ENCODE peak calls at places on chromosomes 13 and 19, in four cellular contexts. One of them, this sample, is unnamed. For H3K4me1, the result is how much of the 10 kb centered on the place peaks cover.

GRCh38 chr19:39403331-39404312 is 3.0 kb upstream of the ZFP36 start:
- DNase-seq in HCT116: peak
- DNase-seq in hepatocyte: peak
- DNase-seq in OCI-LY7: peak
- DNase-seq in this sample: peak

GRCh38 chr19:42282036-42282762 is 13.1 kb downstream of the CIC start:
- DNase-seq in hepatocyte: peak
- DNase-seq in HCT116: no peak
- DNase-seq in OCI-LY7: peak
- DNase-seq in this sample: no peak

GRCh38 chr13:21661510-21661909 is 9.4 kb upstream of the FGF9 start:
- DNase-seq in hepatocyte: no peak
- DNase-seq in OCI-LY7: no peak
- DNase-seq in HCT116: no peak
- DNase-seq in this sample: no peak

GRCh38 chr13:26529441-26529840 is 28.0 kb upstream of the WASF3 start:
- DNase-seq in hepatocyte: peak
- DNase-seq in OCI-LY7: peak
- DNase-seq in HCT116: no peak
- DNase-seq in this sample: peak

GRCh38 chr19:48992571-48993174 is 436 bp downstream of the GYS1 start:
- DNase-seq in HCT116: no peak
- DNase-seq in OCI-LY7: peak
- DNase-seq in hepatocyte: no peak
- DNase-seq in this sample: no peak

GRCh38 chr19:10122066-10122465 is 2.4 kb upstream of the EIF3G start:
- DNase-seq in OCI-LY7: no peak
- DNase-seq in HCT116: no peak
- DNase-seq in hepatocyte: no peak
- DNase-seq in this sample: peak

GRCh38 chr19:21483589-21484170 is 21.7 kb upstream of the ZNF429 start:
- DNase-seq in hepatocyte: no peak
- DNase-seq in HCT116: no peak
- DNase-seq in OCI-LY7: peak
- DNase-seq in this sample: no peak

GRCh38 chr19:2376784-2377519 is 16.9 kb downstream of the TMPRSS9 start:
- DNase-seq in OCI-LY7: no peak
- DNase-seq in HCT116: no peak
- DNase-seq in hepatocyte: no peak
- DNase-seq in this sample: no peak

GRCh38 chr13:113862766-113863510 is 938 bp downstream of the GAS6 start:
- DNase-seq in OCI-LY7: no peak
- DNase-seq in hepatocyte: peak
- DNase-seq in HCT116: no peak
- DNase-seq in this sample: no peak

GRCh38 chr19:46944918-46945628 is 74.6 kb upstream of the NPAS1 start:
- DNase-seq in hepatocyte: peak
- DNase-seq in OCI-LY7: no peak
- DNase-seq in HCT116: no peak
- DNase-seq in this sample: no peak

DNA sequence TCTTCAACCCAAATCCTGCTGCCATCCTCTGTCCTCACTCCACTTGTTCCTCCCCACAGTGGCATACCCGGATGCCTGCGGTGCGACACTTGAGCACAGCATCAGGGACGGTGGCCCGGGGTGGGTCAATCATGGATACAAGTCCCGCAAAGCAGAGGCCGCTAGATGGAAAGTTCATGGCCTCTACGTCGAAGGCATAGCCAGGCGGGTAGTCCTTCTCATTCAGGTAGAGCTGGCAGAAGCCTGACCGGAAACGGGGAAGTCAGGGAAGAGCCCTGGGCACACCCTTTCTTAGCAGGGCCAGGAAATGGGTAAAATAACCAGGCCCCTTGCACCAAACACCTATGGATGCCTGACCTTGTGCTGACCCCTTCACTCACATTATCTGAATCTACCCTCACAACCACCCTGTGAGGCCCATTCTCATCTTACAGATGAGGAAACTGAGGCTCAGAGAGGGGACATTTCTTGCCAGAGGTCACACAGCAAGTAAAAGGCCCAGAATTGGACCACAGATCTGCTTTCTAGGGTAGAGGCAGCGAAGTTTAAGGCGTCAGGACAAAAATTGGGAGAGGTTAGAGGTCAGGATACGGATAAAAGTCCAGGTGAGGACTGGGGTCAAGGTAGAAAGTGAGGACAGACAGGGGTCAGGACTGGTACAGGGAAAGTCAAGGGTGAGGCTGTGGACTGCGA is 6.5 kb downstream of the ATP4A start:
- DNase-seq in hepatocyte: no peak
- DNase-seq in HCT116: no peak
- DNase-seq in OCI-LY7: no peak
- DNase-seq in this sample: no peak
- H3K4me3 ChIP-seq in hepatocyte: no peak
- H3K4me3 ChIP-seq in HCT116: no peak
- H3K4me3 ChIP-seq in OCI-LY7: no peak
- H3K4me3 ChIP-seq in this sample: no peak

GRCh38 chr19:27974082-27974513 is 1238.9 kb downstream of the UQCRFS1 start:
- DNase-seq in OCI-LY7: peak
- DNase-seq in HCT116: no peak
- DNase-seq in hepatocyte: peak
- DNase-seq in this sample: peak
- TF ChIP-seq EZH2phosphoT487 in OCI-LY7: no peak
- TF ChIP-seq EZH2phosphoT487 in HCT116: no peak
- TF ChIP-seq EZH2phosphoT487 in hepatocyte: no peak
- TF ChIP-seq EZH2phosphoT487 in this sample: no peak

GRCh38 chr13:74017301-74018092 is 116.7 kb downstream of the KLF12 start:
- DNase-seq in HCT116: no peak
- DNase-seq in OCI-LY7: no peak
- DNase-seq in hepatocyte: no peak
- DNase-seq in this sample: no peak

GRCh38 chr13:74024314-74024713 is 109.9 kb downstream of the KLF12 start:
- DNase-seq in OCI-LY7: no peak
- DNase-seq in HCT116: no peak
- DNase-seq in hepatocyte: peak
- DNase-seq in this sample: no peak

GRCh38 chr13:74025369-74025768 is 108.8 kb downstream of the KLF12 start:
- DNase-seq in HCT116: no peak
- DNase-seq in OCI-LY7: no peak
- DNase-seq in hepatocyte: no peak
- DNase-seq in this sample: no peak

GRCh38 chr13:74024856-74025255 is 109.3 kb downstream of the KLF12 start:
- DNase-seq in hepatocyte: peak
- DNase-seq in OCI-LY7: no peak
- DNase-seq in HCT116: no peak
- DNase-seq in this sample: no peak

DNA sequence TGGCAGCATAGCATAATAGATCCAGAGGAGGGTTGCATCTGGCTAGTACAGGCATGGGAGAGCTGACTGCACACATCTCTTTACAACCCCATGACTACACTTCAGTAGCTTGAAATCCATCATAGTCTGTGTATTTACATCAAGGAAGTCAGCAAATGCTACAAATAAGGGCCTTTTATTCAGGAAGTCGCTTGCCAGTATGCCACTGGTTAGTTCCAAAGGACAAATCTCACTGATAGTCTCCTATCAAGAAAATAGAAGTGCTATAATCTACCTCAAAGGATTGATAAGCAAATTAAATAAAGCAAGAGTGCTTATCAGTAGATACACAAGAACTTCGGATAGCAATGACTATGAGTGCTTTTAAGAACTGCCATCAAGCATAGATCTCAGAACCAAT is 112.7 kb downstream of the KLF12 start:
- DNase-seq in OCI-LY7: no peak
- DNase-seq in HCT116: no peak
- DNase-seq in hepatocyte: peak
- DNase-seq in this sample: no peak
- H3K4me1 ChIP-seq in OCI-LY7: under half
- H3K4me1 ChIP-seq in HCT116: under half
- H3K4me1 ChIP-seq in hepatocyte: under half
- H3K4me1 ChIP-seq in this sample: under half

GRCh38 chr13:79933389-79933788 is 407.5 kb downstream of the SPRY2 start:
- DNase-seq in OCI-LY7: no peak
- DNase-seq in HCT116: no peak
- DNase-seq in hepatocyte: no peak
- DNase-seq in this sample: peak

GRCh38 chr13:79937311-79938243 is 403.3 kb downstream of the SPRY2 start:
- DNase-seq in hepatocyte: no peak
- DNase-seq in HCT116: no peak
- DNase-seq in OCI-LY7: no peak
- DNase-seq in this sample: no peak

GRCh38 chr13:79936368-79937136 is 404.4 kb downstream of the SPRY2 start:
- DNase-seq in HCT116: no peak
- DNase-seq in hepatocyte: peak
- DNase-seq in OCI-LY7: no peak
- DNase-seq in this sample: peak

GRCh38 chr13:79932556-79932955 is 408.4 kb downstream of the SPRY2 start:
- DNase-seq in hepatocyte: no peak
- DNase-seq in OCI-LY7: no peak
- DNase-seq in HCT116: no peak
- DNase-seq in this sample: peak

GRCh38 chr13:79935121-79935520 is 405.8 kb downstream of the SPRY2 start:
- DNase-seq in OCI-LY7: no peak
- DNase-seq in hepatocyte: no peak
- DNase-seq in HCT116: no peak
- DNase-seq in this sample: no peak
- H3K4me3 ChIP-seq in OCI-LY7: no peak
- H3K4me3 ChIP-seq in hepatocyte: no peak
- H3K4me3 ChIP-seq in HCT116: no peak
- H3K4me3 ChIP-seq in this sample: no peak

GRCh38 chr13:40271511-40271910 is 394.9 kb downstream of the FOXO1 start:
- DNase-seq in OCI-LY7: peak
- DNase-seq in hepatocyte: no peak
- DNase-seq in HCT116: no peak
- DNase-seq in this sample: no peak
- TF ChIP-seq EZH2phosphoT487 in OCI-LY7: no peak
- TF ChIP-seq EZH2phosphoT487 in hepatocyte: no peak
- TF ChIP-seq EZH2phosphoT487 in HCT116: no peak
- TF ChIP-seq EZH2phosphoT487 in this sample: no peak

DNA sequence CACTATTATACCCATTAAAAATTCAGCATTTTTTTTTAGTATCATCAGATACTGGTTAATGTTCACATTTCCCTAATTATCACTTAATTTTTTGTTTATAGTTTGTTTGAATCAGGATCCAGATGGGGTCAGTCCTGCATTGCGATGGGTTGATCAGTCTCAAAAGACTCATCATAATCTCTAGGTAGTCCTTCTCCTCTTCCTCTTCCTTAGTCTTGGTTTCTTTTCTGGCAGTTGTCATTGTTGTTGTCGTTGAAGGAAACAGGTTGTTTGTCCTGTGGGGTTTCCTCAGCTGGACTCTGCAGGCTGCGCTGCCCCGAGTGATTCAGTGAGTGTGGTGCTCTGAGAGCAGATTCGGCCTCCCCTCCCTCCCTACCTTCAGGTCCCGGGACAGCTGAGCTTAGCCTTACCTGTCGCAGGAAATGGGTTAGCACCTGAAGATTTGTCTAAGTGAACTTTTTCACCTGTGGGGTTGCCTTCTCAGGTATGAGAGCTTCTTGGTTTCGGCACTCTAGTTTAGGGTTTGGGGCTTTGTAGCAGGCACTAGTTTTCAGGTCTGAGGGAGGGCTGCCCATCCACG is 34.1 kb downstream of the NFIX start:
- DNase-seq in HCT116: no peak
- DNase-seq in hepatocyte: no peak
- DNase-seq in OCI-LY7: no peak
- DNase-seq in this sample: no peak
- H3K4me1 ChIP-seq in HCT116: under half
- H3K4me1 ChIP-seq in hepatocyte: under half
- H3K4me1 ChIP-seq in OCI-LY7: under half
- H3K4me1 ChIP-seq in this sample: half or more

GRCh38 chr19:14979498-14980255 is at the start of gene SLC1A6:
- DNase-seq in OCI-LY7: no peak
- DNase-seq in hepatocyte: peak
- DNase-seq in HCT116: no peak
- DNase-seq in this sample: no peak

GRCh38 chr19:14977128-14977527 is 2.5 kb downstream of the SLC1A6 start:
- DNase-seq in HCT116: no peak
- DNase-seq in hepatocyte: no peak
- DNase-seq in OCI-LY7: no peak
- DNase-seq in this sample: no peak

GRCh38 chr19:14974488-14974887 is 5.2 kb downstream of the SLC1A6 start:
- DNase-seq in hepatocyte: no peak
- DNase-seq in HCT116: no peak
- DNase-seq in OCI-LY7: no peak
- DNase-seq in this sample: no peak

GRCh38 chr19:14978377-14978776 is 1.3 kb downstream of the SLC1A6 start:
- DNase-seq in OCI-LY7: no peak
- DNase-seq in hepatocyte: no peak
- DNase-seq in HCT116: no peak
- DNase-seq in this sample: no peak

DNA sequence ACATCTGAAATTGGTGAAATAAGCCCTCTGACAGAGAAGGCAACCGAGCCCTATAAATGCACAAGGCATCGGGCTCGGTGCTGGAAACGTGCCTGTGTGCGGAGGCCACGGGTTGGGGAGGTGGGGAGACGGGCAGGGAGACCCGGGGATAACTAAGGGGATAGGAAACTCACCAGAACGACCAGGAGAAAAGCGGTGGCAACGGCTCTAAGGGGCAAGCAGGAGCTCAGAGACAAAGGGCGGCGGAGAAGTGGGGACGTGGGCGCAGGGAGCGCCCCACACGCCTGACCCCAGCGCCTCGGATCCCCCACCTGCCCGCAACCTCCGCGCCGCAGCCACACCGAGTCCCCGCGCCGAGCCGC is 547 bp downstream of the SLC1A6 start:
- DNase-seq in HCT116: no peak
- DNase-seq in OCI-LY7: no peak
- DNase-seq in hepatocyte: no peak
- DNase-seq in this sample: no peak
- H3K4me3 ChIP-seq in HCT116: no peak
- H3K4me3 ChIP-seq in OCI-LY7: no peak
- H3K4me3 ChIP-seq in hepatocyte: no peak
- H3K4me3 ChIP-seq in this sample: peak

DNA sequence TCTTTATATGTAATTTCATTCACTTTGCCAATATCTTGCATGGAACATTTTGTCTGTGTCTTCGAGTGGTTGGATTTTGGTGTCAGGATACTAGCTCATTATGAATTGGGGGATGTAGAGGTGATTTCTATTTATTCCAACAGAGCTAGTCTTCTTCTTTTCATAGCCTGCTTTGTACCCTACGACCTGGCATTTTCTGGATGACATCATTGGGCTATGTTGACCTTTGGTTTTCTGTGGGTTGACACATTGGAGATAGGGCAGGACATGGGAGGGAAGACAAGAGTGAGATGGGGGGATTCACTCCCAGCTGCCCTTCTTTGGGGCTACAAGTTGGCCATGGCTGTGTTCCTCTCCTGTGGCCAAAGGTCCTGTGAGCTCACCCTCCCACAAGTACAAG is 38.0 kb downstream of the WTIP start:
- DNase-seq in hepatocyte: no peak
- DNase-seq in OCI-LY7: no peak
- DNase-seq in HCT116: no peak
- DNase-seq in this sample: no peak
- TF ChIP-seq EZH2phosphoT487 in hepatocyte: no peak
- TF ChIP-seq EZH2phosphoT487 in OCI-LY7: no peak
- TF ChIP-seq EZH2phosphoT487 in HCT116: no peak
- TF ChIP-seq EZH2phosphoT487 in this sample: no peak

GRCh38 chr13:107141767-107142166 is 573.8 kb upstream of the ARGLU1 start:
- DNase-seq in HCT116: no peak
- DNase-seq in hepatocyte: no peak
- DNase-seq in OCI-LY7: no peak
- DNase-seq in this sample: no peak
- H3K4me1 ChIP-seq in HCT116: under half
- H3K4me1 ChIP-seq in hepatocyte: under half
- H3K4me1 ChIP-seq in OCI-LY7: under half
- H3K4me1 ChIP-seq in this sample: under half